ENCODE peak calls at places on chromosomes 5 and 9, in five cellular contexts. E is GM12878, T is breast epithelium, Z is fibroblast of mammary gland, M is right atrium auricular region. X is an unnamed sample.

GRCh38 chr5:1315709-1316587 is 21.1 kb upstream of the TERT start:
- DNase-seq in E (peak), T (peak), Z (no peak), M (no peak), X (no peak)

GRCh38 chr5:64229163-64229774 is 63.6 kb downstream of the RNF180 start:
- DNase-seq in E (no peak), T (no peak), Z (peak), M (no peak), X (no peak)

GRCh38 chr5:142486581-142486980 is 161.8 kb upstream of the SPRY4 start:
- DNase-seq in E (no peak), T (no peak), Z (peak), M (no peak), X (no peak)

GRCh38 chr5:73673161-73673591 is 47.2 kb downstream of the ARHGEF28 start:
- DNase-seq in E (no peak), T (no peak), Z (peak), M (no peak), X (no peak)

GRCh38 chr5:88664630-88665029 is 218.4 kb downstream of the MEF2C start:
- DNase-seq in E (no peak), T (no peak), Z (no peak), M (no peak), X (no peak)

GRCh38 chr9:16732546-16732945 is 137.9 kb downstream of the BNC2 start:
- DNase-seq in E (no peak), T (no peak), Z (no peak), M (no peak), X (no peak)

GRCh38 chr9:16136961-16137360 is 584.1 kb downstream of the CCDC171 start:
- DNase-seq in E (no peak), T (no peak), Z (peak), M (no peak), X (no peak)

GRCh38 chr5:84578226-84578625 is 193.5 kb upstream of the EDIL3 start:
- DNase-seq in E (no peak), T (no peak), Z (no peak), M (no peak), X (no peak)

GRCh38 chr5:163565492-163565891 is 60.1 kb downstream of the MAT2B start:
- DNase-seq in E (no peak), T (no peak), Z (no peak), M (no peak), X (no peak)

GRCh38 chr5:118258223-118258622 is 730.1 kb downstream of the DTWD2 start:
- DNase-seq in E (no peak), T (no peak), Z (no peak), M (no peak), X (no peak)

GRCh38 chr9:21970800-21971620 is 23.2 kb downstream of the CDKN2A start:
- DNase-seq in E (no peak), T (no peak), Z (no peak), M (no peak), X (no peak)

GRCh38 chr5:147417133-147417813 is 92.6 kb downstream of the DPYSL3 start:
- DNase-seq in E (no peak), T (peak), Z (peak), M (peak), X (no peak)

GRCh38 chr5:56195016-56195415 is 38.1 kb downstream of the ANKRD55 start:
- DNase-seq in E (no peak), T (no peak), Z (no peak), M (no peak), X (no peak)

GRCh38 chr9:129235931-129236331 is 57.9 kb upstream of the IER5L start:
- DNase-seq in E (no peak), T (no peak), Z (no peak), M (no peak), X (no peak)

GRCh38 chr5:118990582-118990981 is 2.2 kb upstream of the DTWD2 start:
- DNase-seq in E (no peak), T (no peak), Z (no peak), M (no peak), X (no peak)

GRCh38 chr5:33892419-33893151 is 795 bp upstream of the ADAMTS12 start:
- DNase-seq in E (no peak), T (peak), Z (peak), M (peak), X (no peak)

GRCh38 chr5:145360936-145361335 is 474.2 kb downstream of the PRELID2 start:
- DNase-seq in E (no peak), T (no peak), Z (no peak), M (no peak), X (no peak)

GRCh38 chr5:141485305-141486055 is 650 bp downstream of the PCDHGC4 start:
- DNase-seq in E (no peak), T (no peak), Z (no peak), M (peak), X (no peak)

GRCh38 chr5:44565360-44565759 is 176.1 kb upstream of the FGF10 start:
- DNase-seq in E (no peak), T (no peak), Z (no peak), M (no peak), X (no peak)

GRCh38 chr9:117073539-117074336 is 341.1 kb downstream of the ASTN2 start:
- DNase-seq in E (no peak), T (peak), Z (no peak), M (no peak), X (no peak)
- TF ChIP-seq CTCF in E (peak), T (peak), Z (peak), M (peak), X (peak)

GRCh38 chr5:89686081-89686765 is 723.3 kb downstream of the CETN3 start:
- DNase-seq in E (no peak), T (no peak), Z (no peak), M (no peak), X (no peak)
- TF ChIP-seq CTCF in E (no peak), T (no peak), Z (no peak), M (no peak), X (no peak)

DNA sequence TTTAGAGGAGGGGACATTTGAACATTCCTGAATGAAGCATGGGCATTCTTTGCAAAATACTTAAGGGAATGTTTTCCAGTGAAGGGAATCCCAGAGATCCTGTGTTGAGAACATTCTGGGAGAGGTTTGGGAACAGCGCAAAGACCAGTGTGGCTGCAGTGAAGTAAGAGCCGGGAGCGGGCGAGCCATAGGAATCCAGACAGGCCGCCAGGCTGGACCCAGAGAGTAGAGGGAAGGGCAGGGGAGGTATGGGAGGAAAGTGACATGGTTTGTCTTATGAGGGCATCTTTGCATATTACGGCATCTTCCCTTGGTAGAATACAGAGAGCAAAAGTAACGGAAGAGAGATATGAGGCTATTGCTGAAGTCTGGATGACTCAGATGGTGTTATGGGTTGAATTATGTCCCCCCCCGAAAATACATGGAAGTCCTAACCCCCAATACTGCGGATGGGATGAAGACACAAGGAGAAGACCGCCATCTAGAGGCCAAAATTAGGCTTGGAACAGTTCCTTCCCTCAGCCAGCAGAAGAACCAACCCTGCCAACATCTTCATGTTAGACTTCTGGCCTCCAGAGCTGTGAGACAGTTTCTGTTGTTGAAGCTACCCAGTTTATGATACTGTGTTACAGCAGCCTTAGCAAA is 268.2 kb downstream of the MAST4 start:
- DNase-seq in E (no peak), T (no peak), Z (peak), M (no peak), X (no peak)
- TF ChIP-seq CTCF in E (no peak), T (peak), Z (peak), M (peak), X (no peak)

GRCh38 chr5:28017178-28017577 is 978.8 kb upstream of the CDH9 start:
- DNase-seq in E (no peak), T (no peak), Z (no peak), M (no peak), X (no peak)

GRCh38 chr5:28012538-28012937 is 974.2 kb upstream of the CDH9 start:
- DNase-seq in E (no peak), T (no peak), Z (no peak), M (no peak), X (no peak)

GRCh38 chr5:28009526-28010025 is 971.2 kb upstream of the CDH9 start:
- DNase-seq in E (no peak), T (no peak), Z (no peak), M (no peak), X (no peak)

GRCh38 chr5:28014779-28015178 is 976.4 kb upstream of the CDH9 start:
- DNase-seq in E (no peak), T (no peak), Z (peak), M (no peak), X (no peak)
- TF ChIP-seq CTCF in E (peak), T (no peak), Z (peak), M (peak), X (peak)

DNA sequence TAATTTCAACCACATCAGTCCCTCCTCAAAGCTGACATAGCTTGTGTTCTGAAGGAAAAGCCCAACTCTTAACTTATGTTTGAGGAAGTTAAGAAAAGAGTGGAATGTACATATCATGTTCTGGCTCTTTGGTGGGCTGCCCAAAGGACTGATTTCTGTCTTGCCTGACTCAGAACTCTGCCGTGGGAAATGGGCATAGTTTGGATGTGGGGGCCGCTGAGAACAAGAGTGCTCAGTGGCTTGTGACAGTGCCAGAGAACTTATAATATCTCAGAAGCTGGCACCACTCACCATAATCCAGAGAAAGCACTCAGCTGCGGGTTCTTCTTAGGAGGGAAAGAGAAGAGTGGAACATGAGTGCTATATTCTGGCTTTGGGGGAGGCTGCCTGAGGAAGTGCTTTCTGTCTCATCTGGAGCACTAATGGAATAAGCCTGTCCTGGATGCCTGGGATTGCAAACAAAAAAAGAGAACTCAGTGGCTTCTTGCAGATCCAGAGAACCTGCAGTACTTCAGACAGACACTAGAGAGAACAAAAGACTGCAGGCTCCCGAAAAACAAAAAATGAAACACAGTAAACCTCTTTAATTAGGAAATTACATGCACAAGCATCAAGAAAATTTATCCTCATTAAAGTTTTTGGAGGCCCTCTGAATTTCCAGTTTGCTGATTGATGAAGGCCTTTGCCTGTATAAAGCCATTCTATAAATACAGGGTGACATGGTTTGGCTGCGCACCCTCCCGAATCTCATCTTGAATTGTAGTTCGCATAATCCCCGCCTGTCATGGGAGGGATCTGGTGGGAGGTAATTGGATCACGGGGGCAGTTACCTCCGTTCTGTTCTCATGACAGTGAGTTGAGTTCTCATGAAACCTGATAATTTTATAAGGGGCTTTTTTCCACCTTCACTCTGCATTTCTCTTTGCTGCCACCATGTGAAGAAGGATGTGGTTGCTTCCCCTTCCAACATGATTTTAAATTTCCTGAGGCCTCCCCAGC is 207.0 kb downstream of the DMAC1 start:
- DNase-seq in E (no peak), T (no peak), Z (no peak), M (no peak), X (no peak)
- TF ChIP-seq CTCF in E (peak), T (no peak), Z (no peak), M (no peak), X (no peak)

DNA sequence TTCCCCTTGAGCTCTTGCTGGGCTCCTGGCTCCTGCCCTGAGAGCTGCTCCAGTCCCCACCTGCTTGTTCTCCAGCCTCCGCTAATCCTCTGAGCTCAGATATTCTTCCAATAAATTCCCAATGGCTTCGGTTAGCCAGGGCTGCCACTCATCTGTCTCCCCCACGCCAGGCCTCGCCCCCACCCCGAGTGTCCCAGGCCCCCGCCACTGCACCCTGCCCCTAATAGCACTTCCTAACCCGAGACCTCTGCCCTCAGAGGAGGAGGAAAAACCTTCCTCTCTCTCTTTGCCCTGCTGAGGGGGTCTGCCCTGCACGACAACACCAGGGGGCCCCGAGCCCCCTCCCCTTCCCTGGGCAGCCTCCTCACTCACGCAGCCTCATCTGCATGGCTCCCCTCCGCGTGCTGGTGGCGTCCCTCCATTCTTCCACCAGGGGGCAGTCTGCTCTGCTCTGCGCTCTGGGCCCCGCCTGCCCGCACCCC is 5.4 kb upstream of the LCN15 start:
- DNase-seq in E (no peak), T (no peak), Z (no peak), M (no peak), X (peak)
- TF ChIP-seq CTCF in E (peak), T (peak), Z (peak), M (peak), X (peak)

GRCh38 chr9:124209279-124209678 is 48.5 kb upstream of the NEK6 start:
- DNase-seq in E (no peak), T (no peak), Z (no peak), M (no peak), X (no peak)
- TF ChIP-seq CTCF in E (no peak), T (no peak), Z (no peak), M (no peak), X (no peak)

DNA sequence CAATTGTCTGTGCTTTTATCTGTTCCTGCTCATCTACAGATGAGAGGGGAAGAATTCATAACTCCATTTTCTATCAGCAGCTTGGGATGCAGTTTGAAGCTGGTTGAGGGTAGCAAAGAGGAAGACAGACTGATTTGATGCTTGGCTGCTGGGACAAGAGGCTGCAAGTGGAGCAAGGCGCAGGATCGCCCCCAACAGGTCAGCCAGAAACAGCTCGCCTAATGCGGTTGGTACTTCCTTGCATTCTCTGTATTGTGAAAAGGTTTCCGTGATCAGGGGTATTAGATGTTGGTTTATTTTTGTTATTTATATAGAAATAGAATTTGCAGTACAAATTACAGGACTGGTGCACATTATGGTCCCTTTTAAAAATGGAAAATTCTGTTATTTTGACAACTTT is 40.6 kb downstream of the ZNF883 start:
- DNase-seq in E (no peak), T (no peak), Z (peak), M (no peak), X (no peak)
- TF ChIP-seq CTCF in E (peak), T (no peak), Z (peak), M (no peak), X (no peak)